ENCODE peak calls at places on chromosome 2, in four cellular contexts. P, I, Z and F are unnamed samples.

GRCh38 chr2:126504953-126505352 is 151.0 kb upstream of the GYPC start:
- DNase-seq in I (no peak), P (no peak), Z (no peak), F (no peak)

GRCh38 chr2:210859314-210859713 is 302.9 kb downstream of the CPS1 start:
- DNase-seq in P (no peak), Z (no peak), I (no peak), F (no peak)

GRCh38 chr2:31475692-31476091 is 61.1 kb upstream of the XDH start:
- DNase-seq in Z (no peak), P (no peak), I (peak), F (no peak)

GRCh38 chr2:193349642-193350041 is 1154.9 kb upstream of the TMEFF2 start:
- DNase-seq in I (no peak), P (no peak), Z (no peak), F (no peak)

GRCh38 chr2:217399288-217399687 is 539.4 kb upstream of the TNP1 start:
- DNase-seq in P (no peak), I (peak), Z (no peak), F (no peak)

GRCh38 chr2:99832921-99833320 is 309.5 kb downstream of the AFF3 start:
- DNase-seq in I (no peak), Z (no peak), P (no peak), F (no peak)

GRCh38 chr2:99524056-99524455 is 34.2 kb upstream of the REV1 start:
- DNase-seq in I (no peak), P (no peak), Z (no peak), F (no peak)

GRCh38 chr2:176115883-176116813 is at the start of gene HOXD10:
- DNase-seq in P (no peak), I (no peak), Z (no peak), F (no peak)

GRCh38 chr2:37875332-37875976 is 49.6 kb upstream of the RMDN2 start:
- DNase-seq in Z (no peak), I (no peak), P (no peak), F (no peak)

GRCh38 chr2:174826051-174826450 is 61.8 kb upstream of the CHRNA1 start:
- DNase-seq in I (peak), P (no peak), Z (no peak), F (no peak)

GRCh38 chr2:10765461-10765860 is 44.0 kb downstream of the ATP6V1C2 start:
- DNase-seq in Z (no peak), P (no peak), I (no peak), F (no peak)

GRCh38 chr2:217903859-217904613 is 98.8 kb downstream of the TNS1 start:
- DNase-seq in I (peak), Z (peak), P (no peak), F (no peak)

GRCh38 chr2:174332607-174333001 is 2.1 kb upstream of the SP9 start:
- DNase-seq in P (no peak), I (no peak), Z (no peak), F (no peak)

GRCh38 chr2:2260691-2261268 is 70.3 kb downstream of the MYT1L start:
- DNase-seq in Z (no peak), I (no peak), P (no peak), F (no peak)

GRCh38 chr2:181376442-181376841 is 80.7 kb upstream of the ITGA4 start:
- DNase-seq in Z (no peak), I (no peak), P (no peak), F (no peak)

GRCh38 chr2:217993817-217994459 is 8.9 kb downstream of the TNS1 start:
- DNase-seq in Z (no peak), P (peak), I (no peak), F (peak)

GRCh38 chr2:159635006-159635746 is 18.8 kb upstream of the BAZ2B start:
- DNase-seq in I (peak), P (no peak), Z (no peak), F (no peak)

GRCh38 chr2:85997016-85997970 is 108.4 kb downstream of the POLR1A start:
- DNase-seq in I (peak), P (no peak), Z (peak), F (no peak)

GRCh38 chr2:166539340-166540162 is 45.5 kb upstream of the SCN7A start:
- DNase-seq in Z (no peak), P (peak), I (peak), F (peak)

GRCh38 chr2:132701810-132702209 is 31.8 kb upstream of the LYPD1 start:
- DNase-seq in P (no peak), Z (no peak), I (peak), F (no peak)

GRCh38 chr2:64586883-64587481 is 62.9 kb downstream of the AFTPH start:
- DNase-seq in Z (no peak), I (peak), P (peak), F (no peak)

GRCh38 chr2:30903326-30903725 is 96.1 kb upstream of the CAPN13 start:
- DNase-seq in P (no peak), I (no peak), Z (no peak), F (no peak)

GRCh38 chr2:182291296-182291695 is 135.5 kb downstream of the PDE1A start:
- DNase-seq in Z (no peak), P (no peak), I (no peak), F (no peak)

GRCh38 chr2:86768189-86768949 is 22.3 kb downstream of the CD8A start:
- DNase-seq in P (no peak), Z (no peak), I (no peak), F (no peak)

GRCh38 chr2:225400060-225400511 is 576 bp downstream of the NYAP2 start:
- DNase-seq in Z (no peak), I (peak), P (no peak), F (peak)

GRCh38 chr2:181566643-181567042 is 90.3 kb downstream of the CERKL start:
- DNase-seq in Z (no peak), P (no peak), I (no peak), F (no peak)

GRCh38 chr2:175836361-175836760 is 165.7 kb downstream of the LNPK start:
- DNase-seq in I (peak), P (no peak), Z (no peak), F (no peak)

GRCh38 chr2:85257359-85258193 is 70.2 kb downstream of the TGOLN2 start:
- DNase-seq in I (no peak), P (no peak), Z (no peak), F (no peak)

GRCh38 chr2:213122730-213123129 is 28.7 kb downstream of the IKZF2 start:
- DNase-seq in Z (no peak), P (no peak), I (no peak), F (no peak)

GRCh38 chr2:62586981-62587380 is 81.0 kb upstream of the TMEM17 start:
- DNase-seq in P (no peak), Z (no peak), I (peak), F (no peak)

GRCh38 chr2:14866953-14867352 is 234.4 kb downstream of the LRATD1 start:
- DNase-seq in P (no peak), Z (no peak), I (peak), F (no peak)

GRCh38 chr2:190717306-190717705 is 68.4 kb downstream of the NAB1 start:
- DNase-seq in I (no peak), Z (no peak), P (no peak), F (peak)

GRCh38 chr2:112004246-112004645 is 50.8 kb upstream of the TMEM87B start:
- DNase-seq in I (no peak), Z (peak), P (peak), F (no peak)

GRCh38 chr2:208359632-208359986 is 47.0 kb upstream of the PTH2R start:
- DNase-seq in Z (no peak), I (no peak), P (no peak), F (no peak)

GRCh38 chr2:99615247-99615771 is 125.5 kb upstream of the REV1 start:
- DNase-seq in Z (peak), I (no peak), P (no peak), F (no peak)

GRCh38 chr2:216698291-216698690 is 2.9 kb upstream of the IGFBP5 start:
- DNase-seq in Z (no peak), I (no peak), P (no peak), F (no peak)

GRCh38 chr2:208265371-208265806 is 666 bp upstream of the PIKFYVE start:
- DNase-seq in Z (no peak), P (peak), I (no peak), F (peak)

GRCh38 chr2:212728717-212729116 is 190.1 kb upstream of the ERBB4 start:
- DNase-seq in Z (no peak), I (no peak), P (no peak), F (no peak)

GRCh38 chr2:8534729-8535397 is 147.0 kb upstream of the ID2 start:
- DNase-seq in Z (peak), I (peak), P (no peak), F (no peak)
- TF ChIP-seq CTCF in Z (no peak), I (no peak), P (no peak), F (no peak)

GRCh38 chr2:194819367-194819766 is 837.7 kb upstream of the SLC39A10 start:
- DNase-seq in P (no peak), I (no peak), Z (no peak), F (no peak)
- TF ChIP-seq CTCF in P (peak), I (no peak), Z (no peak), F (no peak)

DNA sequence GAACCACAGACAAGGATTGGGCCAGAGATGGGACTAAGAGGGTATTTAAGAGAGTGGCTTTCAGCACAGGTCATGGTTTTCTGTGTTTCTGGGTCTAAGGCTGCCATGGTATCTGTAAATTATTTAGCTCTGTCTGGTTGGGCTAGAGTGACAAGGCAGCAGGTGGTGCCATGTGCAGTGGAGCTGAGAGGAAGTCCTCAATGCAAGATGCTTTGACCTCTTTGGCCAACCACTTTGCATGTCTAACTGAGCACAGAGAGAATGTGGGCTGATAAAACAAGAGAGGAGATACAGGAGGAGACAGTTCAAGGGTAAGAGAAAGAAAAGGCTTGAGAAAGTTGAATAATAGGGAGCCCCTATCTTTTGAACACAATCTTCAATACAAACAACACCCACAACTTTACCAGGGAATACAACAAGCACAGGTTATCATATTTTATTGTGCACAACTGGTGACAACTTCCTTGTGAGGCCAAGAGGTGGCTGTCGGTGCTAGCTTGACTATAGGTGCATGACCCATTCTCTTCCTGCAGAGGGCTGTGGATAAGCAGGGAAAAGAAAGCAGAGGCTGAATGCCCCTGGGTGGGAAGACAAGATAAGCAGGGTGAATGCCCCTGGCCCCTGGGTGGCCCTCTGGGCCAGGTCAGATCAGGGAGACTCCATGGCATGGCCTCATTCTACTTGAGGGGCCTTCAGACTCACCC is 12.3 kb downstream of the FLACC1 start:
- DNase-seq in I (no peak), Z (no peak), P (no peak), F (no peak)
- TF ChIP-seq CTCF in I (no peak), Z (no peak), P (peak), F (no peak)

GRCh38 chr2:28698545-28698944 is 53.1 kb upstream of the PPP1CB start:
- DNase-seq in P (no peak), Z (no peak), I (no peak), F (no peak)

GRCh38 chr2:28702887-28703286 is 48.7 kb upstream of the PPP1CB start:
- DNase-seq in Z (no peak), P (no peak), I (no peak), F (no peak)

GRCh38 chr2:28704621-28705020 is 47.0 kb upstream of the PPP1CB start:
- DNase-seq in P (no peak), I (no peak), Z (no peak), F (no peak)

GRCh38 chr2:28705743-28706142 is 45.9 kb upstream of the PPP1CB start:
- DNase-seq in P (no peak), I (no peak), Z (no peak), F (no peak)

GRCh38 chr2:28702415-28702859 is 49.2 kb upstream of the PPP1CB start:
- DNase-seq in Z (no peak), I (no peak), P (no peak), F (no peak)
- TF ChIP-seq CTCF in Z (no peak), I (no peak), P (no peak), F (no peak)